ENCODE peak calls at places on chromosomes 7 and 10, in five cellular contexts. One of them, this sample, is unnamed. For H3K4me1, the result is how much of the 10 kb centered on the place peaks cover.

GRCh38 chr10:28558923-28559508 is 26.1 kb downstream of the WAC start:
- DNase-seq in adrenal gland: no peak
- DNase-seq in K562: no peak
- DNase-seq in neural progenitor cell: peak
- DNase-seq in SJSA1: no peak
- DNase-seq in this sample: no peak

GRCh38 chr7:116271161-116271979 is 61.0 kb downstream of the TES start:
- DNase-seq in adrenal gland: no peak
- DNase-seq in K562: no peak
- DNase-seq in neural progenitor cell: no peak
- DNase-seq in SJSA1: no peak
- DNase-seq in this sample: no peak

GRCh38 chr7:95715274-95715673 is 57.1 kb upstream of the DYNC1I1 start:
- DNase-seq in adrenal gland: no peak
- DNase-seq in K562: no peak
- DNase-seq in neural progenitor cell: no peak
- DNase-seq in SJSA1: no peak
- DNase-seq in this sample: no peak

GRCh38 chr10:46273506-46274477 is 13.0 kb upstream of the ANTXRL start:
- DNase-seq in adrenal gland: peak
- DNase-seq in K562: no peak
- DNase-seq in neural progenitor cell: peak
- DNase-seq in SJSA1: peak
- DNase-seq in this sample: peak

GRCh38 chr7:112453505-112454171 is 3.4 kb downstream of the IFRD1 start:
- DNase-seq in adrenal gland: no peak
- DNase-seq in K562: no peak
- DNase-seq in neural progenitor cell: no peak
- DNase-seq in SJSA1: no peak
- DNase-seq in this sample: no peak

GRCh38 chr7:17921891-17922416 is 18.3 kb downstream of the SNX13 start:
- DNase-seq in adrenal gland: no peak
- DNase-seq in K562: no peak
- DNase-seq in neural progenitor cell: no peak
- DNase-seq in SJSA1: no peak
- DNase-seq in this sample: no peak

GRCh38 chr10:28892818-28893547 is 215.7 kb downstream of the BAMBI start:
- DNase-seq in adrenal gland: no peak
- DNase-seq in K562: no peak
- DNase-seq in neural progenitor cell: no peak
- DNase-seq in SJSA1: peak
- DNase-seq in this sample: no peak

GRCh38 chr10:20276127-20276979 is 460.1 kb downstream of the PLXDC2 start:
- DNase-seq in adrenal gland: no peak
- DNase-seq in K562: no peak
- DNase-seq in neural progenitor cell: peak
- DNase-seq in SJSA1: no peak
- DNase-seq in this sample: no peak

GRCh38 chr7:158150234-158150633 is 437.4 kb downstream of the PTPRN2 start:
- DNase-seq in adrenal gland: no peak
- DNase-seq in K562: no peak
- DNase-seq in neural progenitor cell: no peak
- DNase-seq in SJSA1: no peak
- DNase-seq in this sample: no peak

GRCh38 chr7:148492157-148492860 is 98.3 kb upstream of the C7orf33 start:
- DNase-seq in adrenal gland: no peak
- DNase-seq in K562: no peak
- DNase-seq in neural progenitor cell: no peak
- DNase-seq in SJSA1: no peak
- DNase-seq in this sample: no peak

GRCh38 chr10:124744688-124745055 is 494 bp upstream of the FAM53B start:
- DNase-seq in adrenal gland: no peak
- DNase-seq in K562: no peak
- DNase-seq in neural progenitor cell: no peak
- DNase-seq in SJSA1: no peak
- DNase-seq in this sample: no peak

GRCh38 chr7:36272567-36273269 is 116.9 kb upstream of the ANLN start:
- DNase-seq in adrenal gland: peak
- DNase-seq in K562: no peak
- DNase-seq in neural progenitor cell: no peak
- DNase-seq in SJSA1: no peak
- DNase-seq in this sample: no peak

GRCh38 chr7:50727072-50727471 is 55.6 kb downstream of the GRB10 start:
- DNase-seq in adrenal gland: no peak
- DNase-seq in K562: peak
- DNase-seq in neural progenitor cell: no peak
- DNase-seq in SJSA1: no peak
- DNase-seq in this sample: no peak

GRCh38 chr7:125409921-125410320 is 480.3 kb upstream of the POT1 start:
- DNase-seq in adrenal gland: no peak
- DNase-seq in K562: no peak
- DNase-seq in neural progenitor cell: no peak
- DNase-seq in SJSA1: no peak
- DNase-seq in this sample: no peak

GRCh38 chr10:113454341-113455061 is 98.4 kb upstream of the HABP2 start:
- DNase-seq in adrenal gland: peak
- DNase-seq in K562: peak
- DNase-seq in neural progenitor cell: peak
- DNase-seq in SJSA1: no peak
- DNase-seq in this sample: peak

GRCh38 chr10:96044686-96045085 is 1.3 kb downstream of the CCNJ start:
- DNase-seq in adrenal gland: peak
- DNase-seq in K562: no peak
- DNase-seq in neural progenitor cell: peak
- DNase-seq in SJSA1: no peak
- DNase-seq in this sample: no peak

GRCh38 chr10:132368881-132369635 is 27.9 kb upstream of the PWWP2B start:
- DNase-seq in adrenal gland: no peak
- DNase-seq in K562: no peak
- DNase-seq in neural progenitor cell: no peak
- DNase-seq in SJSA1: no peak
- DNase-seq in this sample: no peak

DNA sequence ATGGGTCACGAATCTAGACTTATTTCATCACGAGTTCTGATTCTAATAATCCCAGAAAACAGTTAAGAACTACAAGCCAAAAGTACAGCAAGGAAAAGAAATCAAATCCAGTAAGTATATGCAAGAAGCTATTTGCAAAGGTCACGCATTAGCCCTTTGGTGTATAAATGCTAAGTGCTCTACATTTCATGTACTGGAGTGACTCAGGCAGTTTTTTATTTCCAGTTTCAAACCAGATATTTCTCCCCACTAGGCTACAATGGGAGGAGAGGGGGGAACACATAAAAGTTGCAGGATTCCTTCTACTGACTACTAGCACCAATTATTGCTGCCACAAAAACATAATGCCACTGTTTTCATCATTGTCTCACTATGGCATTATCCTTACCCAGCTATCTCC is 148.0 kb downstream of the NRCAM start:
- DNase-seq in adrenal gland: no peak
- DNase-seq in K562: no peak
- DNase-seq in neural progenitor cell: no peak
- DNase-seq in SJSA1: no peak
- DNase-seq in this sample: no peak
- H3K4me1 ChIP-seq in adrenal gland: under half
- H3K4me1 ChIP-seq in K562: under half
- H3K4me1 ChIP-seq in neural progenitor cell: under half
- H3K4me1 ChIP-seq in SJSA1: under half
- H3K4me1 ChIP-seq in this sample: under half

GRCh38 chr7:30911561-30911969 is at the start of gene AQP1:
- DNase-seq in adrenal gland: peak
- DNase-seq in K562: peak
- DNase-seq in neural progenitor cell: peak
- DNase-seq in SJSA1: no peak
- DNase-seq in this sample: no peak
- H3K4me1 ChIP-seq in adrenal gland: under half
- H3K4me1 ChIP-seq in K562: half or more
- H3K4me1 ChIP-seq in neural progenitor cell: under half
- H3K4me1 ChIP-seq in SJSA1: under half
- H3K4me1 ChIP-seq in this sample: under half

DNA sequence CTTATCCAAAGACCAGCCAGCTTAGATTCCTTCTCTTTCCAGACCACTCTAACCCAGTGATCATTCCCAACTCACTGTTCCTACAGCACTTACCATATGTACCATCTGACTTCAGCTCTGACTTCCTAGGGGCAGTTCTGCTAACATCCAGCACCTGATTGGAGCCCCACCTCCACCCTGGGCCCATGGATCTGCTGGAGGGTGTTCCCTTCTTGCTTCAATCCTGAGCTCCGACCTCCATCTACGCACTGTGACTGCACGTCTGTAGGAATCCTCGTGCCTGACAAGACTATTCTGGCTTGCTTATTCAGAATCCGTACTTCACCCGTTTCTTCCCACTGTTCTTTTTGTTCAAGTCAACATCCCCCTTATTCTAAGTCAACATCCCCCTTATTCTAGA is 57.6 kb downstream of the HIPK2 start:
- DNase-seq in adrenal gland: peak
- DNase-seq in K562: no peak
- DNase-seq in neural progenitor cell: no peak
- DNase-seq in SJSA1: no peak
- DNase-seq in this sample: no peak
- H3K4me1 ChIP-seq in adrenal gland: under half
- H3K4me1 ChIP-seq in K562: under half
- H3K4me1 ChIP-seq in neural progenitor cell: under half
- H3K4me1 ChIP-seq in SJSA1: under half
- H3K4me1 ChIP-seq in this sample: under half

DNA sequence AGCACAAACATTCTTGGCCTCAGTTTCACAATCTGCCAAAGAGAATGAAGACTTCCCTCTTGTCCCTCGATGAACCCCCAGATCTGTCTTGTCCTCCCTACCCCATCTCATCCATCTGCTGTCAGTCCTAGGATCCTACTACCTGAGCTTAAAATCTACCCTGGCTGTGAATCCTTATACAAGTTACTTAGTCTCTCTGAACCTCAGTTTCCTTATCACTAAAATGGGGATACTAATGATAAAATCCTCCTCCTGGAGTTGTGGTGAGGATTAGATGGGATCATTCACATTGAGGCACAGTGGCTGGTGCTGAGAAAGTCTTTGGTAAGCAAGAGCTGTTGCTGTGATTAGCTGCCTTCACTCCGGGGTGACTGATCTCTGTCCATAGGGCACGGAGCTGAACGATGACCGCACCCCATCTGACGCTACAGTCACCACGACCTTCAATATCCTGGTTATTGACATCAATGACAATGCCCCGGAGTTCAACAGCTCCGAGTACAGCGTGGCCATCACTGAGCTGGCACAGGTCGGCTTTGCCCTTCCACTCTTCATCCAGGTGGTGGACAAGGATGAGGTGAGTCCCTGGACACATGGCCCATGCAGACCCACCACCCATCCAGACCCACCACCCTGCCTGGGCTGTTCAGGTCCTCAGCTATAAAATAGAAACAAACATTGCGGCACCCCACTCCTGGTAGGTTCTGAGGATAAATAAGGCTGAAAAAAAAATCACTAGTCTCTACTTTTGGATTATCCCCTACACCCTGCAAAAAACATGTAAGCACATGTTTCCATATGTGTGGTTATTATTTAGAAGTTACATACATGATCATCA is 102.5 kb downstream of the C10orf105 start:
- DNase-seq in adrenal gland: no peak
- DNase-seq in K562: no peak
- DNase-seq in neural progenitor cell: no peak
- DNase-seq in SJSA1: no peak
- DNase-seq in this sample: no peak
- H3K4me1 ChIP-seq in adrenal gland: under half
- H3K4me1 ChIP-seq in K562: under half
- H3K4me1 ChIP-seq in neural progenitor cell: under half
- H3K4me1 ChIP-seq in SJSA1: under half
- H3K4me1 ChIP-seq in this sample: under half

GRCh38 chr7:5596046-5596895 is 172.6 kb upstream of the TNRC18 start:
- DNase-seq in adrenal gland: peak
- DNase-seq in K562: peak
- DNase-seq in neural progenitor cell: peak
- DNase-seq in SJSA1: peak
- DNase-seq in this sample: no peak
- H3K4me1 ChIP-seq in adrenal gland: under half
- H3K4me1 ChIP-seq in K562: under half
- H3K4me1 ChIP-seq in neural progenitor cell: under half
- H3K4me1 ChIP-seq in SJSA1: half or more
- H3K4me1 ChIP-seq in this sample: under half

GRCh38 chr10:102629661-102630614 is 14.3 kb upstream of the TRIM8 start:
- DNase-seq in adrenal gland: no peak
- DNase-seq in K562: no peak
- DNase-seq in neural progenitor cell: peak
- DNase-seq in SJSA1: peak
- DNase-seq in this sample: peak
- H3K4me1 ChIP-seq in adrenal gland: under half
- H3K4me1 ChIP-seq in K562: under half
- H3K4me1 ChIP-seq in neural progenitor cell: half or more
- H3K4me1 ChIP-seq in SJSA1: half or more
- H3K4me1 ChIP-seq in this sample: half or more

GRCh38 chr10:70162157-70162891 is 8.0 kb downstream of the SAR1A start:
- DNase-seq in adrenal gland: no peak
- DNase-seq in K562: no peak
- DNase-seq in neural progenitor cell: no peak
- DNase-seq in SJSA1: no peak
- DNase-seq in this sample: no peak

GRCh38 chr10:70163448-70163847 is 6.9 kb downstream of the SAR1A start:
- DNase-seq in adrenal gland: no peak
- DNase-seq in K562: no peak
- DNase-seq in neural progenitor cell: no peak
- DNase-seq in SJSA1: no peak
- DNase-seq in this sample: no peak

GRCh38 chr10:70162892-70163201 is 7.5 kb downstream of the SAR1A start:
- DNase-seq in adrenal gland: no peak
- DNase-seq in K562: no peak
- DNase-seq in neural progenitor cell: no peak
- DNase-seq in SJSA1: no peak
- DNase-seq in this sample: no peak

GRCh38 chr10:70166394-70166793 is 3.9 kb downstream of the SAR1A start:
- DNase-seq in adrenal gland: no peak
- DNase-seq in K562: no peak
- DNase-seq in neural progenitor cell: no peak
- DNase-seq in SJSA1: no peak
- DNase-seq in this sample: no peak

DNA sequence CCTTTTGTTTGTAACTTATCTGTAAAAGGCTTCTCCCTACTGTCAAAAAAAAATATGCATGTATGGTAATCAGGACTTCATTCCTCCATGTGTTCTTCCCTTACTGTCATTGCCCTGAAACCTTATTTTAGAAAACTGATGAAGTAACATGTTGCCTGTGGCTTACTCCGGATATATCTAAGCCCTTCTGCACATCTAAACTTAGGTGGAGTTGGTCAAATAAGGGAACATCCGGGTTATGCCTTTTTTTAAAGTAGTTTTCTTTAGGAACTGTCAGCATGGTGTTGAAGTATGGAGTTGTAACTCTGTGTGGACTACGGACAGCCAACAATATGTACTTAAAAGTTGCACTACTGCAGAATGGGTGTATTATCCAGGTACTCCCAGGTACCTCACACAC is 6.1 kb downstream of the SAR1A start:
- DNase-seq in adrenal gland: no peak
- DNase-seq in K562: no peak
- DNase-seq in neural progenitor cell: no peak
- DNase-seq in SJSA1: no peak
- DNase-seq in this sample: no peak
- H3K4me1 ChIP-seq in adrenal gland: under half
- H3K4me1 ChIP-seq in K562: under half
- H3K4me1 ChIP-seq in neural progenitor cell: under half
- H3K4me1 ChIP-seq in SJSA1: under half
- H3K4me1 ChIP-seq in this sample: under half

This sample was measured in H1.